ENCODE peak calls at places on chromosomes 12 and 14, in seven cellular contexts. H, M, R, A, I, Z and J are unnamed samples. For H3K4me1, the result is how much of the 10 kb centered on the place peaks cover.

GRCh38 chr14:97707603-97708002 is 910.4 kb downstream of the VRK1 start:
- DNase-seq in H (no peak), M (no peak), R (no peak), A (no peak), I (no peak), Z (no peak), J (no peak)

GRCh38 chr12:83843531-83843930 is 1069.1 kb downstream of the SLC6A15 start:
- DNase-seq in H (no peak), M (no peak), R (no peak), A (no peak), I (no peak), Z (no peak), J (no peak)

GRCh38 chr12:117498256-117498655 is 136.8 kb upstream of the NOS1 start:
- DNase-seq in H (no peak), M (no peak), R (no peak), A (no peak), I (no peak), Z (no peak), J (no peak)

GRCh38 chr12:51472984-51473383 is 48.4 kb downstream of the SLC4A8 start:
- DNase-seq in H (no peak), M (no peak), R (no peak), A (no peak), I (no peak), Z (no peak), J (no peak)

GRCh38 chr12:8605057-8605456 is 7.6 kb downstream of the AICDA start:
- DNase-seq in H (no peak), M (no peak), R (no peak), A (no peak), I (no peak), Z (no peak), J (no peak)

GRCh38 chr12:117832459-117833457 is 136.0 kb downstream of the KSR2 start:
- DNase-seq in H (no peak), M (peak), R (no peak), A (no peak), I (no peak), Z (no peak), J (no peak)

GRCh38 chr14:70188608-70189540 is at the start of gene SLC8A3:
- DNase-seq in H (no peak), M (peak), R (no peak), A (no peak), I (no peak), Z (no peak), J (no peak)

GRCh38 chr14:89986475-89986874 is 30.7 kb downstream of the TDP1 start:
- DNase-seq in H (no peak), M (no peak), R (no peak), A (no peak), I (no peak), Z (no peak), J (no peak)

GRCh38 chr14:99188721-99189120 is 83.3 kb downstream of the BCL11B start:
- DNase-seq in H (no peak), M (no peak), R (no peak), A (no peak), I (peak), Z (no peak), J (no peak)

GRCh38 chr14:34965365-34965764 is 17.4 kb upstream of the SRP54 start:
- DNase-seq in H (no peak), M (no peak), R (no peak), A (no peak), I (no peak), Z (no peak), J (no peak)

GRCh38 chr12:94148841-94149780 is 734 bp downstream of the PLXNC1 start:
- DNase-seq in H (peak), M (peak), R (no peak), A (peak), I (no peak), Z (no peak), J (no peak)

GRCh38 chr14:64719601-64720000 is 15.4 kb downstream of the PLEKHG3 start:
- DNase-seq in H (no peak), M (peak), R (no peak), A (no peak), I (peak), Z (no peak), J (no peak)

GRCh38 chr12:97363693-97364092 is 98.9 kb upstream of the RMST start:
- DNase-seq in H (no peak), M (no peak), R (no peak), A (no peak), I (no peak), Z (no peak), J (no peak)

GRCh38 chr12:123055281-123055766 is 74.8 kb downstream of the ARL6IP4 start:
- DNase-seq in H (no peak), M (no peak), R (no peak), A (no peak), I (no peak), Z (no peak), J (no peak)

DNA sequence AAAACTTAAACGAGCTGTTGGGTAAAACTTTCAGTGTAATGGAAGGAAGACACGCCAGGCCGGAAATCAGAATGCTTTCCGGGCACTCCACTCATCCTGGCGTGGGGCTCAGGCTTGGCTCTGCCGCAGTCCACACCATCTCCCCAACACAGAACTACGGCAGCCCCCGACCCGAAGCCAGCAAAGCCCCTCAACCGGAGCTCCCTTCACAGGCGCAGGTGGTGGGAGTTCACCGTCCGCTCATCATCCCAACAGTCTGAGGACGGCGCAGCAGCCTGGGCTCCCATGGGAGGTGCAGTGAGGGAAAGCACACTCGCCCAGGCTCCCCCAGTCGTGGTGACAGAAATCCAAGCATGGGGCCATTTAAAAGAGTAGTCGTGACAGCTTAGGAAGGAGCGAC is 11.0 kb upstream of the MMP17 start:
- DNase-seq in H (no peak), M (no peak), R (no peak), A (no peak), I (no peak), Z (no peak), J (no peak)
- H3K4me1 ChIP-seq in H (under half), M (under half), R (under half), A (under half), I (under half), Z (under half), J (under half)

DNA sequence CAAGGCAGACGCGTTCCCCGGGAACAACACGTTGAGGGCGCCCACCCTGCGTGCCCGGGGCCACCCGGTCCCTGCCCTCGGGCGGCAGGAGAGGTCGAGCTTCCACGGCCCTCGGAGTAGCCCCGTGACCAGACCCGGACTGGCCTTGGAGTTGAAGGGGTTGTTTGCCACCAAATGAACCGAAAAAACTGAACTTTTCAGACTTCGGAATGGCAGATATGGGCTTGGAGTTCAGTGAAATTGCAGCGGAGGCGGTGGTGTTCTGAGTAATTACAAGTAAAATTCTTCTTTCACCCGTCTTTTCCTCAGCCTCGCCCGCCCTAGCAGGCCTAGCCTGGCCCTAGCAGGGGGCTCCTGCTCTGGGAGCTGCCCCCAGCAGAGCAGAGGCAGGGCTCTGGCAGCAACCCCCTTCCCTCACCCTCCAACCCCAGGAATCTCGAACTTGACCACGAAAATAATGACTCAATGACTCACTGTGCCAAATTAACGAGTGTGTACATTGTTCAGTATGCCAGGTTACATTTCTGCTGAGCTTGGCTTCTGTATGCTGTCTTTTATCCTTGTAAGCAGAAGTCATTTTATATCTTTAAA is 1.1 kb downstream of the PAPLN start:
- DNase-seq in H (peak), M (peak), R (no peak), A (no peak), I (no peak), Z (peak), J (no peak)
- H3K27ac ChIP-seq in H (peak), M (peak), R (no peak), A (no peak), I (no peak), Z (no peak), J (peak)

GRCh38 chr12:47819544-47819901 is 180 bp downstream of the HDAC7 start:
- DNase-seq in H (no peak), M (no peak), R (no peak), A (no peak), I (no peak), Z (no peak), J (no peak)
- H3K4me1 ChIP-seq in H (under half), M (under half), R (under half), A (half or more), I (under half), Z (half or more), J (half or more)

DNA sequence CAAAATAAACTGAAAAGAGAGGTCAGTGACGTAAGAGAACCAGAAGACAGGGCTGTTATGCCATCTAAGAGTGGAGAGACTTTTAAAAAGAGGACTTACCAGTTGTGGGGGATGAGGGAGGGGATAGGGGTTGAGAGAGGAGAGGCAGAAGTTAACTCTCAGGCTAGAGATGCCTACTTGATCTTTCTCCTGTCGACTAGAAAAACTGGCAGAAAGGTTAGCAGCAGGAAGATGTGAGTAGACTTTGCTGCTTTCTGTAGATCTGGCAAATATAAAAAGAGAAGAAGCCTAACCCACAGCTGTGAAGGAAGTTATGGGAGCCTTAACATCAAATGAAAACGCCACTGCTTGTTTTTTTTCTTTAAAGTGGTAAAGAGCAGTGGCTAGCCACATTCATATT is 10.7 kb downstream of the CREBL2 start:
- DNase-seq in H (no peak), M (no peak), R (no peak), A (no peak), I (no peak), Z (no peak), J (no peak)
- H3K27ac ChIP-seq in H (no peak), M (no peak), R (no peak), A (no peak), I (no peak), Z (no peak), J (no peak)

GRCh38 chr14:75363156-75363555 is 64.7 kb upstream of the JDP2 start:
- DNase-seq in H (no peak), M (no peak), R (no peak), A (no peak), I (no peak), Z (no peak), J (peak)

GRCh38 chr14:75363570-75364227 is 64.1 kb upstream of the JDP2 start:
- DNase-seq in H (no peak), M (no peak), R (no peak), A (no peak), I (no peak), Z (no peak), J (peak)

GRCh38 chr14:75359098-75359497 is 68.7 kb upstream of the JDP2 start:
- DNase-seq in H (no peak), M (no peak), R (no peak), A (no peak), I (no peak), Z (no peak), J (no peak)

DNA sequence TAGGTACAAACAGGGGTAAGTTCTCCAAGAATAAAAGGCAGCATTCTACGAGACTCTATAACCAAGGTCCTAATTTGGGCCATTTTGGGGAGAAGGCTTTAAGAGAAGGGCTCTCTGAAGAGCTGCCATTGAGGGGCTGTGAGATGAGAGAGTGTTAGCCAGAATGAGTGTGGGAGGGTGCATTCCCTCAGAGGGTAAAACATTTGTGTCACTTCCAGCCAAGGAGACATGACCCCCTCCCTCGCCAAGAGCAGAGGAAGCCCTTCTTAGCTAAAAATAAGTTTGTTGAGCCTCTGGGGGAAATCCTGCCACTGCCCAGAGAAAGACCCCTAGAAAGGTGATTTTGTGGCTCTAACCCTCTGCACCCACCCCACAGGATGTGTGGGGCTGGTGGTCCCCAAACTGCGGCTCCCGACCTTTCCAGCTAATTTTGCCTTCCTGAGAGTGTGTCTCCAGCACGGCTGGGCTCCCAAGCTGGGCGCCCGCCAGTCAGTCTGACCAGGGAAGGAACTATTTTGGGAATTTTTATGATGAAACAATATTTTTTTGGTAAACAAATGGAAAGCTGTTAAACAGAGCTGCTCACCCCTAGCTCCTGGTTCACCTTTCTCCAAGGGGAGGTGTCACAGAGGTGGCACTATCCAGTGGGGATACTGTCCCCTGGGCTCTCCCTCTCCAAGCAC is 65.9 kb upstream of the JDP2 start:
- DNase-seq in H (peak), M (no peak), R (no peak), A (peak), I (peak), Z (no peak), J (no peak)
- H3K4me1 ChIP-seq in H (under half), M (under half), R (under half), A (under half), I (under half), Z (under half), J (under half)

GRCh38 chr14:79352026-79352425 is 859.3 kb downstream of the DIO2 start:
- DNase-seq in H (no peak), M (no peak), R (no peak), A (no peak), I (no peak), Z (no peak), J (no peak)

GRCh38 chr14:79357307-79357706 is 854.0 kb downstream of the DIO2 start:
- DNase-seq in H (no peak), M (no peak), R (no peak), A (no peak), I (no peak), Z (no peak), J (no peak)

GRCh38 chr14:79354336-79354735 is 857.0 kb downstream of the DIO2 start:
- DNase-seq in H (no peak), M (no peak), R (no peak), A (no peak), I (no peak), Z (no peak), J (no peak)

GRCh38 chr14:79356040-79356439 is 855.3 kb downstream of the DIO2 start:
- DNase-seq in H (no peak), M (peak), R (no peak), A (no peak), I (no peak), Z (no peak), J (no peak)
- H3K27ac ChIP-seq in H (no peak), M (no peak), R (no peak), A (no peak), I (no peak), Z (no peak), J (no peak)

GRCh38 chr12:10718279-10718821 is 4.8 kb downstream of the YBX3 start:
- DNase-seq in H (no peak), M (peak), R (no peak), A (no peak), I (no peak), Z (no peak), J (no peak)

GRCh38 chr12:10717410-10717809 is 5.7 kb downstream of the YBX3 start:
- DNase-seq in H (no peak), M (peak), R (no peak), A (no peak), I (no peak), Z (no peak), J (no peak)

GRCh38 chr12:10715491-10715890 is 7.6 kb downstream of the YBX3 start:
- DNase-seq in H (no peak), M (no peak), R (no peak), A (no peak), I (no peak), Z (no peak), J (no peak)

GRCh38 chr12:10716704-10717315 is 6.3 kb downstream of the YBX3 start:
- DNase-seq in H (peak), M (peak), R (no peak), A (peak), I (peak), Z (peak), J (no peak)

GRCh38 chr12:10716277-10716676 is 6.8 kb downstream of the YBX3 start:
- DNase-seq in H (no peak), M (no peak), R (no peak), A (no peak), I (no peak), Z (no peak), J (no peak)
- H3K4me1 ChIP-seq in H (under half), M (under half), R (under half), A (half or more), I (under half), Z (half or more), J (half or more)

GRCh38 chr14:22847661-22848341 is 11.4 kb downstream of the MMP14 start:
- DNase-seq in H (peak), M (peak), R (no peak), A (no peak), I (no peak), Z (no peak), J (no peak)
- H3K27ac ChIP-seq in H (peak), M (peak), R (peak), A (peak), I (peak), Z (no peak), J (peak)

GRCh38 chr12:49662998-49663843 is 39.9 kb downstream of the PRPF40B start:
- DNase-seq in H (peak), M (peak), R (no peak), A (peak), I (peak), Z (no peak), J (no peak)
- H3K4me1 ChIP-seq in H (under half), M (under half), R (under half), A (half or more), I (under half), Z (under half), J (under half)

DNA sequence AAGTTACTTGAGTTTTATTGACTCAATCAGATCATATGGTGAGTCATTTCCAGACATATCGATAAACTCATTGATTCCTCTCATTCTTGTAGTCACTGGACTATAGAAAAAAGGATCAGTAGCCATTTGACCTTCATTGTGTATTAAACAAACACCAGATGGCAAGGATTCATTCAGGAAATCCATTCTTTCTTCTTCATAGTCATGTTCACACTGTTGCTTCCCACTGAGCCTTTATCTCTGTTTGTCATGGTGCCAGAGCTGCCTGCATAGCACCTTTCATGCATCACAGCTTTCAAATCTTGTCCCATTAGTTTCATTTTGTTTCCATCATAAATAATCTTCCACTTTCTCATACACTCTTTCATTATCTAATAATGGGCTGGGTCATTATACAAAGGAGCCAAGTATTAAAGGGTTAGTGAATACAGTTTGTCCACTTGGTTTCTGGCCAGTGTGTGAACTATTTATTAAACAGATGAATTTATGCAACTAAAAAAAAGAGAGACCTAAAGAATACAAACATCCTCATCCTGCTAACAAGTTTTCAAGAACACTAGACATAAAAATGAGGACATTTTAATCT is 476.3 kb downstream of the FOXG1 start:
- DNase-seq in H (no peak), M (peak), R (no peak), A (no peak), I (no peak), Z (no peak), J (no peak)
- H3K27ac ChIP-seq in H (no peak), M (no peak), R (no peak), A (no peak), I (no peak), Z (no peak), J (no peak)